ENCODE peak calls at places on chromosome 14, in six cellular contexts. One of them, this sample, is unnamed.

GRCh38 chr14:55438066-55438683 is 2.2 kb downstream of the TBPL2 start:
- DNase-seq in kidney epithelial cell: peak; percentile 31
- DNase-seq in esophagus muscularis mucosa: peak; percentile 62
- DNase-seq in brain microvascular endothelial cell: peak; percentile 58
- DNase-seq in neural progenitor cell: peak; percentile 74
- DNase-seq in BJ: no peak
- DNase-seq in this sample: no peak

GRCh38 chr14:74579447-74580274 is 32.4 kb downstream of the LTBP2 start:
- DNase-seq in BJ: no peak
- DNase-seq in esophagus muscularis mucosa: no peak
- DNase-seq in kidney epithelial cell: peak; percentile 86
- DNase-seq in brain microvascular endothelial cell: peak; percentile 76
- DNase-seq in neural progenitor cell: no peak
- DNase-seq in this sample: no peak

GRCh38 chr14:105529506-105530445 is 3.4 kb downstream of the TMEM121 start:
- DNase-seq in BJ: no peak
- DNase-seq in esophagus muscularis mucosa: no peak
- DNase-seq in neural progenitor cell: no peak
- DNase-seq in kidney epithelial cell: no peak
- DNase-seq in brain microvascular endothelial cell: no peak
- DNase-seq in this sample: no peak

GRCh38 chr14:59268858-59269257 is 80.4 kb downstream of the DAAM1 start:
- DNase-seq in esophagus muscularis mucosa: no peak
- DNase-seq in BJ: no peak
- DNase-seq in brain microvascular endothelial cell: no peak
- DNase-seq in neural progenitor cell: no peak
- DNase-seq in kidney epithelial cell: no peak
- DNase-seq in this sample: no peak

GRCh38 chr14:62209287-62209899 is 447.2 kb downstream of the SNAPC1 start:
- DNase-seq in esophagus muscularis mucosa: no peak
- DNase-seq in BJ: peak; percentile 26
- DNase-seq in brain microvascular endothelial cell: peak; percentile 52
- DNase-seq in kidney epithelial cell: no peak
- DNase-seq in neural progenitor cell: no peak
- DNase-seq in this sample: peak; percentile 41

GRCh38 chr14:23068792-23069412 is 11.6 kb upstream of the CDH24 start:
- DNase-seq in BJ: peak; percentile 70
- DNase-seq in neural progenitor cell: peak; percentile 93
- DNase-seq in brain microvascular endothelial cell: peak; percentile 87
- DNase-seq in esophagus muscularis mucosa: no peak
- DNase-seq in kidney epithelial cell: peak; percentile 70
- DNase-seq in this sample: peak; percentile 92

GRCh38 chr14:23567186-23568020 is at the start of gene AP1G2:
- DNase-seq in neural progenitor cell: peak; percentile 84
- DNase-seq in esophagus muscularis mucosa: peak; percentile 95
- DNase-seq in kidney epithelial cell: no peak
- DNase-seq in BJ: no peak
- DNase-seq in brain microvascular endothelial cell: peak; percentile 17
- DNase-seq in this sample: no peak

GRCh38 chr14:20632831-20633771 is 8.4 kb downstream of the OR6S1 start:
- DNase-seq in kidney epithelial cell: no peak
- DNase-seq in BJ: no peak
- DNase-seq in esophagus muscularis mucosa: no peak
- DNase-seq in neural progenitor cell: peak; percentile 87
- DNase-seq in brain microvascular endothelial cell: peak; percentile 85
- DNase-seq in this sample: peak; percentile 85

GRCh38 chr14:29913550-29913949 is 14.1 kb downstream of the PRKD1 start:
- DNase-seq in neural progenitor cell: no peak
- DNase-seq in esophagus muscularis mucosa: no peak
- DNase-seq in kidney epithelial cell: no peak
- DNase-seq in BJ: no peak
- DNase-seq in brain microvascular endothelial cell: no peak
- DNase-seq in this sample: no peak

GRCh38 chr14:100278702-100279101 is 27.5 kb downstream of the SLC25A29 start:
- DNase-seq in brain microvascular endothelial cell: peak; percentile 63
- DNase-seq in neural progenitor cell: no peak
- DNase-seq in BJ: peak; percentile 10
- DNase-seq in esophagus muscularis mucosa: no peak
- DNase-seq in kidney epithelial cell: no peak
- DNase-seq in this sample: peak; percentile 16

GRCh38 chr14:83253870-83254269 is 1720.2 kb upstream of the SEL1L start:
- DNase-seq in esophagus muscularis mucosa: no peak
- DNase-seq in kidney epithelial cell: no peak
- DNase-seq in neural progenitor cell: no peak
- DNase-seq in brain microvascular endothelial cell: no peak
- DNase-seq in BJ: no peak
- DNase-seq in this sample: no peak

GRCh38 chr14:106393742-106394141 is 867.4 kb downstream of the TMEM121 start:
- DNase-seq in esophagus muscularis mucosa: no peak
- DNase-seq in neural progenitor cell: no peak
- DNase-seq in kidney epithelial cell: no peak
- DNase-seq in brain microvascular endothelial cell: no peak
- DNase-seq in BJ: no peak
- DNase-seq in this sample: no peak

DNA sequence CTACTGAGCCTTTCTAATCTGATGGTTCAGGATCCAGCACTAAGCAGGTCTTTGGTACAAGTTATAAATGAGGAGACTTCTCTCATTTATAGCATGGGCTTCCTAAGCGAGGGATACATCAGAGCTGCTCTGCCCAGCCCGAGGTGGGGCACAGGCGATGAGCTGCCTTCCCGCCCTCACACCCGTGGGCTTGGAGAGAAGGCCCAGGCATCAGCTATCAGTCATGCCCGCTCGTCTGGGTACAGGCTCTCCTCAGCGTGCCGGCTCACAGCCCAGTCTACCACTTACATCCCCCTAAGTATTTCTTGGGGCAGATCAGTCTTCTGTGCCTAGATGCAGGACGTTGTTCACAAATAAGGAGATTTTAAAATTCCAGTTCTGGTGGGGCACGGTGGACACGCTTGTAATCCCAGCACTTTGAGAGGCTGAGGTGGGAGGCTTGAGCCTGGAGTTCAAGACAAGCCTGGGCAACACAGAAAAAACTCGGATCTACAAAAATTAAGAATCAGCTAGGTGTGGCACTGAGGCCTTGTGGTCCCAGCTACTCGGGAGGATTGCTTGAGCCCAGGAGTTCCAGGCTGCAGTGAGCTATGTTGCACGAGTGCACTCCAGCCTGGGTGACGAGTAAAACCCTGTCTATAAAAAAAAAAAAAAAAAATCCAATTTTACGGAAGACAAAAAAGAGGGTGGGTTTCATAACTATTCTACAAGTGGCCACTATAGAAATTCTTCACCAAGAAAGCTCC is 57.0 kb downstream of the CCDC88C start:
- DNase-seq in brain microvascular endothelial cell: no peak
- DNase-seq in kidney epithelial cell: no peak
- DNase-seq in neural progenitor cell: no peak
- DNase-seq in esophagus muscularis mucosa: no peak
- DNase-seq in BJ: no peak
- DNase-seq in this sample: no peak
- H3K4me3 ChIP-seq in brain microvascular endothelial cell: no peak overlapping the region
- H3K4me3 ChIP-seq in kidney epithelial cell: no peak overlapping the region
- H3K4me3 ChIP-seq in neural progenitor cell: no peak overlapping the region
- H3K4me3 ChIP-seq in esophagus muscularis mucosa: no peak overlapping the region
- H3K4me3 ChIP-seq in BJ: no peak overlapping the region
- H3K4me3 ChIP-seq in this sample: no peak overlapping the region

GRCh38 chr14:32513571-32514009 is 184.5 kb downstream of the AKAP6 start:
- DNase-seq in esophagus muscularis mucosa: no peak
- DNase-seq in neural progenitor cell: no peak
- DNase-seq in BJ: no peak
- DNase-seq in brain microvascular endothelial cell: no peak
- DNase-seq in kidney epithelial cell: no peak
- DNase-seq in this sample: no peak
- TF ChIP-seq CTCF in esophagus muscularis mucosa: peak; percentile 68
- TF ChIP-seq CTCF in neural progenitor cell: peak; percentile 58
- TF ChIP-seq CTCF in BJ: peak; percentile 18
- TF ChIP-seq CTCF in brain microvascular endothelial cell: no peak
- TF ChIP-seq CTCF in kidney epithelial cell: peak; percentile 14
- TF ChIP-seq CTCF in this sample: no peak

DNA sequence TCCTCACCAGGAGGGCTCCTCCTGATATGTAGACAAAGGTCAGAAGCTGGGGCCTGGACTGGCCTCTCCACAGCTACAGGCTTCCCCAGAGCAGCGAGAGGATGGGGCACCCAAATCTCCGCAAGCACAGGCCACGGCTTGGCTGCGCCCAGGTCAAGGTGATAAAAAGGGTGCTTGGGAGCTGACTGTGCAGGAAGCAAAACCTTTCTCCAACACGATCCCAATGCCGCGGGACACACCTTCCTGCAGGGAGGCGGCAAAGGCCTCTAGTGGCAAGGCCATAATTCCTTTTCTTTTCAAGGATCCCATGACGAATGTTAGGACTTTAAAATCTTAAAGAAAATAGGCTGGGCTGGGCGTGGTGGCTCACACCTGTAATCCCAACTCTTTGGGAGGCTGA is 13.6 kb downstream of the ITPK1 start:
- DNase-seq in kidney epithelial cell: no peak
- DNase-seq in BJ: no peak
- DNase-seq in neural progenitor cell: no peak
- DNase-seq in brain microvascular endothelial cell: no peak
- DNase-seq in esophagus muscularis mucosa: no peak
- DNase-seq in this sample: no peak
- H3K4me3 ChIP-seq in kidney epithelial cell: no peak overlapping the region
- H3K4me3 ChIP-seq in BJ: no peak overlapping the region
- H3K4me3 ChIP-seq in neural progenitor cell: no peak overlapping the region
- H3K4me3 ChIP-seq in brain microvascular endothelial cell: no peak overlapping the region
- H3K4me3 ChIP-seq in esophagus muscularis mucosa: no peak overlapping the region
- H3K4me3 ChIP-seq in this sample: no peak overlapping the region

DNA sequence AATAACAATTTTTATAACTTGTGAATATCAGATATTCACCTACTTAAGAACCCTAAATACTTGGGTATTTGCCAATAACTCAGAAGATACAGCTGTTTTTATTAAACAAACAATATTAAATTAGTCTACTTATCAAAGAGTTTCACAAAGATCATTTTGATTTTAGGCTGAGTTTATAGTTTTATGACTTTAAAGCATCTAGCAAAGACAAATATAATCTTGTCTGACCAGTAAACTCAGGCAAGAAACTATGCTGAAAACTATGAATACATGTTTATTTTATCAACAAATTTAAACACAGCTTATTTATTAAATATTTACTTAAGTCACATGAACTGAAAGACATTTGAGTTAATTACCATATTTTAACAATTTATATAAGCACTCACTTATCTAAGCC is 18.5 kb upstream of the SERPINA1 start:
- DNase-seq in kidney epithelial cell: no peak
- DNase-seq in neural progenitor cell: no peak
- DNase-seq in BJ: no peak
- DNase-seq in esophagus muscularis mucosa: no peak
- DNase-seq in brain microvascular endothelial cell: no peak
- DNase-seq in this sample: no peak
- TF ChIP-seq CTCF in kidney epithelial cell: no peak
- TF ChIP-seq CTCF in neural progenitor cell: no peak
- TF ChIP-seq CTCF in BJ: no peak
- TF ChIP-seq CTCF in esophagus muscularis mucosa: no peak
- TF ChIP-seq CTCF in brain microvascular endothelial cell: no peak
- TF ChIP-seq CTCF in this sample: no peak

DNA sequence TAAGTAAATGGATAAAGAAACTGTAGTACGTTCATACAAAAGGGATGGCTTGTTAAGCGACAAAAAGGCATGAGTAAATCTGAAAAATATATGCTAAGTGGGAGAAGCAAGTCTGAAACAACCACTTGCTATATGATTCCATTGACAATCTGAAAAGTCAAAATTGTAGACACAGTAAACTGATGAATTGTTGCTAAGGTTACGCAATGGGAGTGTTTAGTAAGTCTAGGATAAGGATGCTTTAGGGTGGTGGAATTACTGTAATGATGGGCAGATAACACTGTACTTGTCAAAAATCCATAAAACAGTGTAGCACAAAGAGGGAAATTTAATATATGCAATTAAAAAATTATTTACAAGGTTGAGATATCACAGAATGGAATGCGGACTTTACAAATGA is 984.9 kb downstream of the FSCB start:
- DNase-seq in neural progenitor cell: no peak
- DNase-seq in esophagus muscularis mucosa: no peak
- DNase-seq in kidney epithelial cell: no peak
- DNase-seq in BJ: no peak
- DNase-seq in brain microvascular endothelial cell: no peak
- DNase-seq in this sample: no peak
- H3K4me3 ChIP-seq in neural progenitor cell: no peak overlapping the region
- H3K4me3 ChIP-seq in esophagus muscularis mucosa: no peak overlapping the region
- H3K4me3 ChIP-seq in kidney epithelial cell: no peak overlapping the region
- H3K4me3 ChIP-seq in BJ: no peak overlapping the region
- H3K4me3 ChIP-seq in brain microvascular endothelial cell: no peak overlapping the region
- H3K4me3 ChIP-seq in this sample: no peak overlapping the region

GRCh38 chr14:103091883-103092222 is 2.7 kb upstream of the EXOC3L4 start:
- DNase-seq in brain microvascular endothelial cell: no peak
- DNase-seq in BJ: no peak
- DNase-seq in esophagus muscularis mucosa: no peak
- DNase-seq in kidney epithelial cell: no peak
- DNase-seq in neural progenitor cell: no peak
- DNase-seq in this sample: no peak

GRCh38 chr14:103090481-103091020 is 4.0 kb upstream of the EXOC3L4 start:
- DNase-seq in neural progenitor cell: no peak
- DNase-seq in kidney epithelial cell: no peak
- DNase-seq in brain microvascular endothelial cell: no peak
- DNase-seq in BJ: no peak
- DNase-seq in esophagus muscularis mucosa: no peak
- DNase-seq in this sample: no peak

GRCh38 chr14:103088921-103089320 is 4.9 kb downstream of the LBHD2 start:
- DNase-seq in neural progenitor cell: no peak
- DNase-seq in brain microvascular endothelial cell: no peak
- DNase-seq in kidney epithelial cell: no peak
- DNase-seq in BJ: no peak
- DNase-seq in esophagus muscularis mucosa: no peak
- DNase-seq in this sample: no peak

GRCh38 chr14:103089386-103090335 is 4.9 kb upstream of the EXOC3L4 start:
- DNase-seq in esophagus muscularis mucosa: no peak
- DNase-seq in BJ: no peak
- DNase-seq in brain microvascular endothelial cell: no peak
- DNase-seq in neural progenitor cell: no peak
- DNase-seq in kidney epithelial cell: no peak
- DNase-seq in this sample: no peak

DNA sequence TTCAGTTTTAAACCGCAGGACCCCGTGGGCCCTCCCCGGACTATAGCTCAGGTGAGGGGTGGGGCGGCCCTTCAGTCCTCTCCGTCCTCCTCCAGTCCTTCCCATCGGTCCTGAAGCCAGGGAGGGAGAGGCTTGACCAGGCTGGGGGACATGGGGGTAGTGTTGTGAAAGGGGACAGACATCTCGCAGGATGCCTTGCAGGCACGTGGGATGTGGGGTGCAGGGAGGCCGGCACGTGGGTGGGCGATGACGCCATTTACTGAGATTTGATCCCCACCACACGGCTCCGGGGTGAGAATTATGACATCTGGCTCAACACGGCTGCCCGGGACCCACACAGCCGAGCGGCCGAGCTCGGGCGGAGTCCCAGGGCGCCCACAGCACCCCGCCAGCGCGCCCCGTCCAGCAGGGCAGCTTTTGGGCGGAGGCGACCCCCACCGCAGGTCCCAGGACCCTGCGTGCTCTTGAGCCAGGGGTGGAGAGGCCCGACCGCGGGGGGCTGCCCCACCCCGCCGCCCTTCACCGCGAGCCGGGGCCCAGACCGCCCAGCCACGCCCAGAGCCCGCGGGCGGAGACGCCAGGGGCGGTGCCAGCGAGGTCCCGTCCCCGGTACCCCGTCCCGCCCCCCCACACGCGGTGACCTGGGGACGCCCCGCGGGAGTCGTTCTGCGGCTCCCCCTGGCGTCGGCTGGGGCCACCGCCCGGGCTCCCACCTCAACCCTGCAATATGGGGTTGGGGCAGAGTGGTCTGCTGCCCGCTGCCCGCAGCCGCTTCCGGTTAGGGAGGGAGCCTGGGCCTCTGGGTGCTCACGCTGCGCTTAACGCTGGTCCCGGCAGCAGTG is 3.3 kb upstream of the EXOC3L4 start:
- DNase-seq in neural progenitor cell: peak; percentile 84
- DNase-seq in kidney epithelial cell: no peak
- DNase-seq in BJ: no peak
- DNase-seq in esophagus muscularis mucosa: no peak
- DNase-seq in brain microvascular endothelial cell: no peak
- DNase-seq in this sample: no peak
- TF ChIP-seq CTCF in neural progenitor cell: peak; percentile 63
- TF ChIP-seq CTCF in kidney epithelial cell: peak; percentile 27
- TF ChIP-seq CTCF in BJ: peak; percentile 58
- TF ChIP-seq CTCF in esophagus muscularis mucosa: peak; percentile 49
- TF ChIP-seq CTCF in brain microvascular endothelial cell: peak; percentile 52
- TF ChIP-seq CTCF in this sample: peak; percentile 35